ENCODE peak calls at places on chromosomes 12 and 14, in ten cellular contexts. P is NT2/D1; L is mucosa of descending colon; M is PC-3; F is tibial artery; X is lower lobe of right lung; B is IMR-90; H is adipocyte; U is CD8-positive, alpha-beta T cell; C is CD8-positive, alpha-beta memory T cell. J is an unnamed sample.
A peak's percentile ranks its signal among the peaks of the same experiment; 100 is the strongest.

GRCh38 chr14:23118506-23119361 is at the start of gene CEBPE:
- DNase-seq in P (no peak), L (no peak), M (no peak), F (no peak), X (no peak), B (no peak), H (no peak), U (no peak), C (no peak), J (no peak)

GRCh38 chr14:59126714-59127436 is 61.6 kb upstream of the DAAM1 start:
- DNase-seq in P (peak; percentile 3), L (peak; percentile 33), M (peak; percentile 95), F (no peak), X (no peak), B (peak; percentile 64), H (peak; percentile 82), U (no peak), C (peak; percentile 48), J (no peak)

GRCh38 chr12:132310181-132311040 is 19.0 kb downstream of the GALNT9 start:
- DNase-seq in P (no peak), L (no peak), M (no peak), F (no peak), X (peak; percentile 34), B (no peak), H (no peak), U (no peak), C (peak; percentile 21), J (peak; percentile 47)

GRCh38 chr12:15728118-15728598 is 61.0 kb downstream of the EPS8 start:
- DNase-seq in P (no peak), L (peak; percentile 63), M (peak; percentile 74), F (no peak), X (no peak), B (peak; percentile 80), H (peak; percentile 62), U (no peak), C (no peak), J (no peak)

GRCh38 chr12:96425321-96425720 is 25.1 kb upstream of the CDK17 start:
- DNase-seq in P (no peak), L (no peak), M (peak; percentile 83), F (no peak), X (no peak), B (peak; percentile 97), H (peak; percentile 80), U (no peak), C (no peak), J (no peak)

GRCh38 chr12:15152456-15152855 is 68.8 kb downstream of the RERG start:
- DNase-seq in P (no peak), L (no peak), M (peak; percentile 3), F (peak; percentile 53), X (no peak), B (no peak), H (no peak), U (no peak), C (no peak), J (no peak)

GRCh38 chr12:117361312-117361670 is at the start of gene NOS1:
- DNase-seq in P (no peak), L (no peak), M (no peak), F (no peak), X (no peak), B (no peak), H (no peak), U (no peak), C (no peak), J (no peak)

GRCh38 chr12:58367041-58367440 is 425.7 kb downstream of the ATP23 start:
- DNase-seq in P (no peak), L (no peak), M (peak; percentile 47), F (no peak), X (no peak), B (peak; percentile 55), H (no peak), U (no peak), C (no peak), J (no peak)

GRCh38 chr14:23572841-23573240 is 5.2 kb upstream of the AP1G2 start:
- DNase-seq in P (no peak), L (no peak), M (no peak), F (no peak), X (no peak), B (no peak), H (no peak), U (no peak), C (no peak), J (no peak)

GRCh38 chr14:101178184-101179072 is 274.9 kb upstream of the RTL1 start:
- DNase-seq in P (no peak), L (no peak), M (no peak), F (no peak), X (no peak), B (no peak), H (no peak), U (no peak), C (no peak), J (no peak)

GRCh38 chr12:47650469-47650868 is 55.4 kb downstream of the RPAP3 start:
- DNase-seq in P (no peak), L (no peak), M (peak; percentile 57), F (no peak), X (no peak), B (peak; percentile 50), H (peak; percentile 5), U (no peak), C (no peak), J (no peak)

GRCh38 chr12:20404576-20405346 is 36.4 kb downstream of the PDE3A start:
- DNase-seq in P (no peak), L (peak; percentile 45), M (no peak), F (peak; percentile 46), X (peak; percentile 46), B (peak; percentile 6), H (peak; percentile 29), U (no peak), C (no peak), J (peak; percentile 30)

GRCh38 chr12:3353621-3354020 is 137.4 kb upstream of the PRMT8 start:
- DNase-seq in P (no peak), L (no peak), M (no peak), F (no peak), X (no peak), B (no peak), H (no peak), U (no peak), C (no peak), J (peak; percentile 45)

GRCh38 chr12:84638811-84639368 is 273.7 kb downstream of the SLC6A15 start:
- DNase-seq in P (no peak), L (no peak), M (no peak), F (no peak), X (no peak), B (peak; percentile 36), H (peak; percentile 67), U (no peak), C (no peak), J (no peak)

GRCh38 chr12:100061814-100062213 is 77.1 kb upstream of the ANKS1B start:
- DNase-seq in P (no peak), L (no peak), M (no peak), F (no peak), X (no peak), B (peak; percentile 24), H (peak; percentile 30), U (no peak), C (no peak), J (no peak)

GRCh38 chr14:75612157-75612556 is 33.7 kb downstream of the FLVCR2 start:
- DNase-seq in P (no peak), L (no peak), M (no peak), F (no peak), X (no peak), B (no peak), H (no peak), U (no peak), C (no peak), J (no peak)
- H3K9me3 ChIP-seq in P (peaks cover 19% of the 10 kb centered on the region), L (no peaks in the 10 kb centered on the region), M (no peaks in the 10 kb centered on the region), F (no peaks in the 10 kb centered on the region), X (no peaks in the 10 kb centered on the region), B (peaks cover 14% of the 10 kb centered on the region), H (peaks cover 19% of the 10 kb centered on the region), U (no peaks in the 10 kb centered on the region), C (no peaks in the 10 kb centered on the region), J (no peaks in the 10 kb centered on the region)

GRCh38 chr12:53383258-53383657 is 3.3 kb downstream of the SP1 start:
- DNase-seq in P (no peak), L (no peak), M (peak; percentile 25), F (no peak), X (no peak), B (no peak), H (no peak), U (no peak), C (no peak), J (no peak)
- H3K4me3 ChIP-seq in P (peak overlapping the region; percentile 8), L (no peak overlapping the region), M (peak overlapping the region; percentile 71), F (peak overlapping the region; percentile 24), X (peak overlapping the region; percentile 61), B (no peak overlapping the region), H (peak overlapping the region; percentile 85), U (no peak overlapping the region), C (peak overlapping the region; percentile 26), J (no peak overlapping the region)

GRCh38 chr14:77559381-77559780 is 57.1 kb downstream of the SPTLC2 start:
- DNase-seq in P (no peak), L (no peak), M (no peak), F (no peak), X (no peak), B (no peak), H (no peak), U (no peak), C (no peak), J (no peak)

GRCh38 chr14:77554207-77554606 is 55.6 kb upstream of the ISM2 start:
- DNase-seq in P (no peak), L (no peak), M (no peak), F (no peak), X (no peak), B (no peak), H (no peak), U (no peak), C (no peak), J (no peak)

GRCh38 chr14:77554816-77555599 is 56.4 kb upstream of the ISM2 start:
- DNase-seq in P (no peak), L (no peak), M (no peak), F (no peak), X (no peak), B (no peak), H (no peak), U (no peak), C (no peak), J (no peak)

GRCh38 chr14:77557391-77557790 is 58.8 kb upstream of the ISM2 start:
- DNase-seq in P (no peak), L (no peak), M (no peak), F (no peak), X (no peak), B (no peak), H (no peak), U (no peak), C (no peak), J (no peak)

DNA sequence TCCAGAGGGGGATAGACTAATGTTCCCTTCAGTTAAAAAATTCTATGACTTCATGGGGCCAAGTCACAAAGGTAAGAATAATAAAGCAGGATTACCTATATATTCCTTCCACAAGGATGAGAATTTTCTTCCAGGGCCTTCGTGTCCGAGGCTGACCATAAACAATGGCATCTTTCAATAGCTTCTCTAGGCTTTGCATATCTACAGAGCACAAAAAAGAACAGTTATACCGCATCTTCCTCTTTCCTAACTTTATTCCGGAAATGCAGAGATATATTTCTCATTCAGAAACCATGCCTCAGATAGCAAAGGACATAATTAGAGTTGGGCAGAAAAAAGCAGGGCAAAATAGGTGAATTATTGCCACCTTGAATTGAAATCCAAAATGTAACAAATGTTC is 58.3 kb upstream of the ISM2 start:
- DNase-seq in P (no peak), L (no peak), M (no peak), F (no peak), X (no peak), B (no peak), H (no peak), U (no peak), C (no peak), J (no peak)
- H3K9me3 ChIP-seq in P (no peaks in the 10 kb centered on the region), L (no peaks in the 10 kb centered on the region), M (no peaks in the 10 kb centered on the region), F (no peaks in the 10 kb centered on the region), X (no peaks in the 10 kb centered on the region), B (no peaks in the 10 kb centered on the region), H (no peaks in the 10 kb centered on the region), U (no peaks in the 10 kb centered on the region), C (no peaks in the 10 kb centered on the region), J (no peaks in the 10 kb centered on the region)

GRCh38 chr14:65318636-65319506 is 93.7 kb upstream of the FUT8 start:
- DNase-seq in P (no peak), L (no peak), M (peak; percentile 42), F (no peak), X (no peak), B (no peak), H (peak; percentile 4), U (no peak), C (no peak), J (no peak)
- H3K4me3 ChIP-seq in P (no peak overlapping the region), L (no peak overlapping the region), M (no peak overlapping the region), F (no peak overlapping the region), X (no peak overlapping the region), B (no peak overlapping the region), H (no peak overlapping the region), U (no peak overlapping the region), C (no peak overlapping the region), J (no peak overlapping the region)